ENCODE peak calls at places on chromosomes 2 and 18, in seven cellular contexts. A is right atrium auricular region, N is GM12864, C is GM06990, H is AG04450, B is fibroblast of mammary gland, Z is dorsolateral prefrontal cortex. X is an unnamed sample.

GRCh38 chr2:222318712-222319575 is 20.1 kb upstream of the PAX3 start:
- DNase-seq in A (peak), N (peak), C (peak), H (no peak), B (no peak), Z (no peak), X (no peak)

GRCh38 chr18:10453885-10454772 is at the start of gene APCDD1:
- DNase-seq in A (peak), N (no peak), C (no peak), H (no peak), B (no peak), Z (peak), X (no peak)

GRCh38 chr2:237979331-237979730 is 12.5 kb downstream of the UBE2F start:
- DNase-seq in A (no peak), N (no peak), C (no peak), H (no peak), B (no peak), Z (no peak), X (no peak)

GRCh38 chr2:96113367-96113677 is 3.0 kb downstream of the ADRA2B start:
- DNase-seq in A (no peak), N (no peak), C (no peak), H (no peak), B (no peak), Z (peak), X (no peak)

GRCh38 chr18:9139400-9140039 is 2.9 kb downstream of the ANKRD12 start:
- DNase-seq in A (no peak), N (no peak), C (no peak), H (no peak), B (no peak), Z (no peak), X (no peak)

GRCh38 chr18:13558132-13558531 is 168.2 kb downstream of the FAM210A start:
- DNase-seq in A (peak), N (no peak), C (peak), H (no peak), B (peak), Z (no peak), X (no peak)

GRCh38 chr2:112201706-112202430 is 53.0 kb downstream of the ZC3H8 start:
- DNase-seq in A (no peak), N (no peak), C (no peak), H (no peak), B (no peak), Z (no peak), X (no peak)

GRCh38 chr2:216279459-216279858 is 92.8 kb downstream of the MARCHF4 start:
- DNase-seq in A (no peak), N (no peak), C (no peak), H (no peak), B (peak), Z (no peak), X (peak)

GRCh38 chr18:48711651-48712486 is 173.0 kb downstream of the CTIF start:
- DNase-seq in A (peak), N (no peak), C (no peak), H (no peak), B (peak), Z (no peak), X (no peak)

GRCh38 chr2:221482581-221483140 is 89.4 kb downstream of the EPHA4 start:
- DNase-seq in A (no peak), N (no peak), C (no peak), H (no peak), B (no peak), Z (no peak), X (no peak)

GRCh38 chr2:227503433-227504406 is 31.8 kb downstream of the AGFG1 start:
- DNase-seq in A (no peak), N (no peak), C (no peak), H (no peak), B (peak), Z (peak), X (no peak)

GRCh38 chr2:172234716-172235661 is 132.3 kb upstream of the DLX2 start:
- DNase-seq in A (no peak), N (no peak), C (no peak), H (no peak), B (no peak), Z (no peak), X (no peak)

GRCh38 chr2:2399390-2399789 is 68.3 kb upstream of the MYT1L start:
- DNase-seq in A (no peak), N (no peak), C (no peak), H (no peak), B (no peak), Z (no peak), X (no peak)

GRCh38 chr2:166127217-166128155 is at the start of gene SCN1A:
- DNase-seq in A (no peak), N (no peak), C (peak), H (peak), B (peak), Z (no peak), X (no peak)

DNA sequence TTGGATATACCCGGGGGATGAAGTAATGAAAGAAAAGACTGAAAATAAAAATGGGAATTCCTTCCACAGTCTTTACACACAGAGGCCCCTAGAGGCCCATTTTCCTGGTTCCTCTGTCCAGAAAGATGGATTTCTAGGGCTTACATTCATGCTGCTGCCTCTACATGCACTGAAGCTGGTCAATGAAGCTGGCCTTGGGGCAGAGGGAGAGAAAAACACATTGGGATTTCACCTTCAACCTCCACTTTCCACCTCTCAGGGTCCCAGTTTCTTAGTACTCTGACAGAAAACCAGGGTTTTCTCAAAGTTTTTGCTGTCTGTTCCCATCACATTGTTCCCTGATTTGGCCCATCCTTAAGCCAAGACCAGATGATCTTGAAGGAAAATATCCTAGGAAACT is 154.6 kb upstream of the ZSWIM2 start:
- DNase-seq in A (no peak), N (no peak), C (no peak), H (no peak), B (no peak), Z (no peak), X (no peak)
- H3K4me3 ChIP-seq in A (no peak), N (no peak), C (no peak), H (peak), B (peak), Z (peak), X (peak)

DNA sequence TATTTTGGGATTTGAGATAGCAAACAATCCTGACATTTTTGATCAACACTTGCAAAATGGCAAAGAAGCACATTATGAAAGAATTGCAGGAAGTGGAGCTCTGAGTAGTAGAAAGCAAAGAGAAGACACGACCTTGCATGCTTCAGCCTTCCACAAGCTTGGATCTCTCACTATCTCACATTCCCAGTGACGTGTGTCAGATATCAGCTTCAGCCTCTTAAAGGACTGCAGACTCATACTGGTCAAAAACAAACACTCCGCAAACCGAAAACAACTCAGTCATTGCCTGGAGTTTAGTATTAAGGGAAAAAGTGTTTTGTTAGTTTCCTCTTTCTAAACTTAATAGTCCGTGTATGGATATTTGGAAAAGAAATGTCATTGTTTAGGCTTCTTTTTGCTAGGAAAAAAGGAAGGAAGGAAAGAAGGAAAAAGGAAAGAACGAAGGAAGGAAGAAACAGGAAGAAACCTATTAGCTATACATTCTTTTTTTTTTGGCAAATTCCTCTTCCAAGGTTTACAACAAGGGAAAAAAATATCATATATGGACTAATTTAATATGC is 32.6 kb upstream of the SLC40A1 start:
- DNase-seq in A (peak), N (no peak), C (no peak), H (peak), B (peak), Z (no peak), X (peak)
- H3K4me3 ChIP-seq in A (peak), N (no peak), C (no peak), H (peak), B (peak), Z (no peak), X (no peak)

GRCh38 chr2:200306969-200307811 is 697 bp downstream of the SPATS2L start:
- DNase-seq in A (no peak), N (no peak), C (peak), H (no peak), B (no peak), Z (peak), X (no peak)

GRCh38 chr2:200305797-200306718 is at the start of gene SPATS2L:
- DNase-seq in A (peak), N (peak), C (peak), H (peak), B (peak), Z (peak), X (peak)

GRCh38 chr2:200308421-200309295 is 2.2 kb downstream of the SPATS2L start:
- DNase-seq in A (no peak), N (no peak), C (no peak), H (no peak), B (peak), Z (no peak), X (no peak)

GRCh38 chr2:200308001-200308400 is 1.5 kb downstream of the SPATS2L start:
- DNase-seq in A (no peak), N (no peak), C (no peak), H (no peak), B (peak), Z (no peak), X (no peak)

GRCh38 chr2:200306719-200306968 is 151 bp downstream of the SPATS2L start:
- DNase-seq in A (no peak), N (no peak), C (no peak), H (no peak), B (no peak), Z (no peak), X (no peak)
- H3K4me3 ChIP-seq in A (peak), N (peak), C (peak), H (peak), B (peak), Z (peak), X (peak)

GRCh38 chr18:23239350-23239692 is 104.0 kb downstream of the CABLES1 start:
- DNase-seq in A (no peak), N (no peak), C (no peak), H (no peak), B (no peak), Z (no peak), X (no peak)

GRCh38 chr18:23239885-23240608 is 104.8 kb downstream of the CABLES1 start:
- DNase-seq in A (no peak), N (no peak), C (no peak), H (no peak), B (no peak), Z (no peak), X (no peak)

GRCh38 chr18:23237524-23238151 is 102.4 kb downstream of the CABLES1 start:
- DNase-seq in A (peak), N (peak), C (peak), H (no peak), B (peak), Z (peak), X (no peak)

GRCh38 chr18:23238152-23238531 is 102.9 kb downstream of the CABLES1 start:
- DNase-seq in A (peak), N (no peak), C (no peak), H (no peak), B (peak), Z (no peak), X (peak)

DNA sequence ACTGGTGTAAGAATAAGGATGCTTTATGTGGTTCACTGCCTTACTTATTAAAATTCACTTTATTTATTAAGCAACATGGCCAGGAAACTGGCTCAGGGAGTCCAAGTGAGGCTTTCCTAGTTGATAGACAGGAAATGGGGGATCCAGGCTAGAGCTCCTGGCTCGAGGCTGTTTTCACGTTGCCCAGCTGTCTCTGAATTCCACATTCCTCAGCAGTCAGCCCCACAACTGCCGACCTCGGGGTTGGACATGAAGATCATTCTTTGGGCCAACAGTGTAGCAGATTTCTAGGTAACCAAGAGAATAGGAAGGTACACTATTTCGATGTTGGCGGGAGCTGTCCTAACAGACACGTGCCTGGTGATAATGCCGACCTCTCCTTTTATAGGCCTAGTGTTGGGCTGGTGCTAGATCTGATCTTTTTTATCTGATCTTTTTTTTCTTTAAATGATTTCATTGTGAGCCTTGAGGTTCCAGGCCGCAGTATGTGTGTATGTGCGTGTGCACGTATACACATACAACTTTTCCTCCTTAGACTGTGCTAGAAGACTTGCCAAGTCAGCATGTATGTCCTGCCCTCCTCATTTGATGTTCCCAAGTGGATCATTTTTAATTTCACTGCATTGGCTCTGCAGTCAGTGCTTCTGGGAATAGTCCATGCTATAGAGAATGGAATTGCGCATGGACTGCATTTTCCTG is 103.5 kb downstream of the CABLES1 start:
- DNase-seq in A (no peak), N (no peak), C (no peak), H (no peak), B (no peak), Z (no peak), X (no peak)
- H3K4me3 ChIP-seq in A (no peak), N (no peak), C (no peak), H (no peak), B (no peak), Z (no peak), X (no peak)